ENCODE peak calls at places on chromosomes 3 and 15, in seven cellular contexts. H is spleen, Z is transverse colon, F is tibial nerve, Q is cardiac muscle cell, U is colonic mucosa, M is sigmoid colon. W is an unnamed sample.

GRCh38 chr3:110623571-110623970 is 448.0 kb upstream of the NECTIN3 start:
- DNase-seq in Q (peak), M (no peak), H (no peak), F (no peak), U (no peak), Z (no peak), W (peak)

GRCh38 chr15:51969728-51970127 is 1.9 kb downstream of the LEO1 start:
- DNase-seq in M (no peak), U (no peak), Q (no peak), H (no peak), Z (no peak), F (no peak), W (no peak)

GRCh38 chr3:8318002-8318649 is 183.5 kb upstream of the LMCD1 start:
- DNase-seq in M (no peak), F (no peak), U (no peak), Z (no peak), Q (no peak), H (no peak), W (no peak)

GRCh38 chr15:69697913-69698312 is 245.3 kb downstream of the RPLP1 start:
- DNase-seq in Z (no peak), Q (no peak), F (peak), U (no peak), M (no peak), H (no peak), W (no peak)

GRCh38 chr3:196202516-196202970 is 8.7 kb downstream of the ZDHHC19 start:
- DNase-seq in M (peak), Z (peak), F (no peak), U (no peak), Q (peak), H (peak), W (no peak)

GRCh38 chr15:40111888-40112287 is 3.2 kb upstream of the BMF start:
- DNase-seq in M (no peak), U (no peak), F (no peak), H (no peak), Q (no peak), Z (no peak), W (no peak)

GRCh38 chr3:134476977-134477376 is 8.8 kb downstream of the ANAPC13 start:
- DNase-seq in U (no peak), H (no peak), M (no peak), Z (no peak), Q (no peak), F (no peak), W (no peak)

GRCh38 chr15:25242957-25243799 is 195.6 kb downstream of the UBE3A start:
- DNase-seq in F (peak), U (no peak), Q (no peak), Z (no peak), H (peak), M (peak), W (no peak)

GRCh38 chr3:142224482-142225072 is 808 bp downstream of the GK5 start:
- DNase-seq in Q (peak), M (no peak), H (no peak), U (no peak), Z (no peak), F (no peak), W (no peak)

GRCh38 chr3:185188816-185189215 is 36.0 kb upstream of the C3orf70 start:
- DNase-seq in Z (no peak), H (no peak), U (no peak), Q (no peak), F (no peak), M (no peak), W (no peak)

GRCh38 chr3:170765419-170766078 is 104.4 kb downstream of the RPL22L1 start:
- DNase-seq in U (no peak), F (no peak), H (no peak), Z (no peak), Q (no peak), M (no peak), W (no peak)

GRCh38 chr15:84982301-84982920 is 755 bp downstream of the PDE8A start:
- DNase-seq in H (peak), U (peak), Q (peak), F (no peak), Z (peak), M (peak), W (peak)

GRCh38 chr15:48861813-48862431 is 16.0 kb upstream of the EID1 start:
- DNase-seq in M (no peak), F (no peak), Q (peak), U (peak), H (no peak), Z (peak), W (peak)

GRCh38 chr15:35546581-35547381 is 816 bp upstream of the DPH6 start:
- DNase-seq in H (no peak), F (no peak), U (peak), Q (no peak), M (no peak), Z (no peak), W (no peak)

GRCh38 chr3:72625616-72626337 is 222.5 kb downstream of the SHQ1 start:
- DNase-seq in H (no peak), Q (peak), M (no peak), Z (no peak), U (no peak), F (no peak), W (peak)

GRCh38 chr15:38536201-38536676 is 28.4 kb downstream of the RASGRP1 start:
- DNase-seq in H (no peak), Z (no peak), M (peak), F (no peak), Q (peak), U (no peak), W (peak)

GRCh38 chr15:91890614-91891013 is 37.1 kb downstream of the SLCO3A1 start:
- DNase-seq in M (no peak), F (no peak), Z (no peak), U (no peak), H (no peak), Q (peak), W (no peak)

GRCh38 chr3:147343926-147344325 is 62.4 kb downstream of the ZIC4 start:
- DNase-seq in Q (no peak), M (no peak), H (no peak), F (no peak), Z (no peak), U (no peak), W (no peak)

GRCh38 chr3:116445291-116445841 is at the start of gene LSAMP:
- DNase-seq in U (no peak), F (no peak), H (no peak), M (peak), Q (peak), Z (peak), W (no peak)

GRCh38 chr3:195467641-195468390 is 25.0 kb upstream of the ACAP2 start:
- DNase-seq in U (no peak), M (no peak), Z (no peak), H (no peak), F (no peak), Q (peak), W (peak)

GRCh38 chr3:139284221-139284620 is 59.6 kb upstream of the MRPS22 start:
- DNase-seq in Q (no peak), M (no peak), H (no peak), F (no peak), U (no peak), Z (no peak), W (no peak)

GRCh38 chr3:139283301-139283700 is 60.5 kb upstream of the MRPS22 start:
- DNase-seq in Z (no peak), U (no peak), M (no peak), F (no peak), H (no peak), Q (no peak), W (no peak)

GRCh38 chr3:139280027-139280671 is 63.7 kb upstream of the MRPS22 start:
- DNase-seq in Q (no peak), Z (no peak), U (no peak), F (no peak), H (no peak), M (no peak), W (no peak)

GRCh38 chr3:139281512-139282196 is 62.2 kb upstream of the MRPS22 start:
- DNase-seq in F (no peak), M (no peak), Q (no peak), Z (no peak), H (no peak), U (no peak), W (no peak)

DNA sequence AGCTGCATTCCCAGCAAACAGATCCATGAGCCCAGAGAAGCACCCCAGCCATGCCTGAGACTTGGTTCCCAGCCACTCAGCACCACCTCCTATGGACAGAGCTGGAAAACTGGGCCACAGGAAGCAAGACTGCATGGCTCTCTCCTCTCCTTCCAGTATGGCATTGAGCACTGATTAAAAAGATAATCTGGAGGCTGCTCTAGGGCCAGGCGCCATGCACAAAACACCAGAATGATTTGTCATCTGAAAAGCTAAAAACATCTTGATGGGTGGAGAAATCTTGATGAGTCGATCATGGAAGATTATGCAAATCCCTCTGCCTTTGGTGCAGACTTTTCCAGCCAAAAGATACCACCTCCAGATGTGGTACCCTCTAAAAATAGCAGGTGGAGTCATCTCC is 62.7 kb upstream of the MRPS22 start:
- DNase-seq in F (no peak), M (no peak), Z (no peak), H (no peak), U (no peak), Q (no peak), W (no peak)
- H3K4me3 ChIP-seq in F (no peak), M (no peak), Z (no peak), H (no peak), U (no peak), Q (no peak), W (no peak)

DNA sequence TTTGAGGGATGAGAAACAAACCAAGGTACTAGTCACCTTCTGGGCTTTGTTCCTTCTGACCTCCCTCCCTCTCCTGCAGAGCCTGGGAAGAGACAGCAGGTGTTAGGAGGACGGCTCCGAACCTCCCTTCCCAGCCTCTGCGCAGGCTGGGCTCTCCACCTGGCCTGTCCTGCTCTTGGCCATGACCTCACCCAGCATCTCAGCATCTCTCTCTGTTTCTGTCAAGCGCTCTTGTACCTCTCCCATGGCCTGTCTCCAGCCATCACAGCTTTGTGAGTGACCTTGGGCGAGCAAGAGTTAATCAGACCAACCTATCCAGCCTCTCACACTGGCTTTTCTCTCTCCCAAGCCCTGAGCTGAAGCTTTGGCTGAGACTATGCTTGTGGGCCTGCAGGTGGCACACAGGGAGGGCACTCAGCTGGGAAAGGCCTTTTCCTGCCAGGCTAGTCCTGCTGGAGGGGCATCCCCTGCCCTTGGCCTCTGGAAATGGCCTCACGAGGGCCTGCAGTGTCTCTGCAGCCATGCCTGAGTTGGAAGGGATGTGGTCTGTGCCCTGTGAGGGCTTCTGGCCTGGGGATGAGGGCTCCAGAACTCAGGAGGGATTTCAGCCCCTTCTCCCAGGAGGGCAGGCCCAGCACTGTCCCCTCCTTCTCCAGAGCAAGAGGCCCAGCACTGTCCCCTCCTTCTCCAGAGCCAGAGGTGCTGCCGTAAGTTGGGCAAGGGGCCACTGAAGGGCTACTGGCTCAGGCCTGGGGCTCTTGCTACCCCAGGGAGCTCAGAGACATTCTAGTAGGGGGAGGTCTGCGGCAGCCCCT is 2.1 kb downstream of the CHST13 start:
- DNase-seq in Q (no peak), Z (no peak), F (no peak), U (no peak), M (peak), H (peak), W (no peak)
- TF ChIP-seq CTCF in Q (no peak), Z (no peak), F (no peak), U (no peak), M (no peak), H (no peak), W (peak)

DNA sequence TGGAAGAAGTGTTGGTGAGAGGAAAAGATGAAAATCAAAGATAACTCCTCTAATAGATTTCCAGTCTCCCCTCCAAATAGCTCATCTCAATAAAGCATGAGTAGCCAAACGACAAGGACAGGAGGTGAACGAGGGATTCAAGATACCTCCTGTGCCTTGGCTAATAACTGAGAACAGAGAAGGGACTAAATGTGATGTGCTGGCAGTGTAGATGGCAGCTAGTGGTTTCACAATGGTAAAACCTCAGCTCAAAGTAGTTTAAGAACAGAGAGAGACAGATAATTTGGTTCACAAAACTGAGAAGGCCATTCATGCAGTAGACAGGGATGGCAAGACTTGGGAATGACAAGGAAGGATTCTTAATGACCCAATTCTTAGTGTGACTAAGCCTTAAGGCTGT is 292.6 kb downstream of the EFHB start:
- DNase-seq in F (no peak), Q (no peak), M (no peak), U (no peak), H (no peak), Z (no peak), W (no peak)
- H3K4me3 ChIP-seq in F (no peak), Q (no peak), M (no peak), U (no peak), H (no peak), Z (no peak), W (no peak)

GRCh38 chr3:186648851-186649250 is 8.7 kb downstream of the FETUB start:
- DNase-seq in M (no peak), Q (no peak), H (no peak), Z (no peak), U (no peak), F (no peak), W (no peak)

GRCh38 chr3:186653079-186653710 is 12.6 kb upstream of the HRG start:
- DNase-seq in F (no peak), M (no peak), Z (no peak), U (no peak), H (peak), Q (no peak), W (no peak)

GRCh38 chr3:186651678-186652215 is 11.5 kb downstream of the FETUB start:
- DNase-seq in H (no peak), Q (no peak), U (no peak), M (no peak), F (no peak), Z (no peak), W (no peak)

GRCh38 chr3:186653984-186654383 is 11.8 kb upstream of the HRG start:
- DNase-seq in Z (no peak), Q (peak), F (no peak), U (no peak), M (no peak), H (no peak), W (no peak)
- TF ChIP-seq CTCF in Z (no peak), Q (peak), F (no peak), U (no peak), M (no peak), H (no peak), W (peak)

W was measured in epithelial cell of proximal tubule.